ENCODE peak calls at places on chromosomes 1 and 21, in six cellular contexts. W is fibroblast of mammary gland, N is WTC11, X is suprapubic skin, I is fibroblast of the aortic adventitia, U is MCF 10A. E is an unnamed sample.

GRCh38 chr1:220425852-220426251 is 102.1 kb upstream of the MARK1 start:
- DNase-seq in W (no peak), N (no peak), X (no peak), I (no peak), U (no peak), E (no peak)

GRCh38 chr1:175383239-175383638 is 190.7 kb upstream of the KIAA0040 start:
- DNase-seq in W (no peak), N (no peak), X (no peak), I (no peak), U (no peak), E (no peak)

GRCh38 chr1:112956503-112957132 is 622 bp upstream of the SLC16A1 start:
- DNase-seq in W (no peak), N (no peak), X (peak), I (no peak), U (peak), E (no peak)

GRCh38 chr1:210332719-210333398 is 4.2 kb downstream of the HHAT start:
- DNase-seq in W (peak), N (no peak), X (no peak), I (no peak), U (peak), E (no peak)

GRCh38 chr1:18895317-18895716 is 7.0 kb downstream of the ALDH4A1 start:
- DNase-seq in W (no peak), N (no peak), X (no peak), I (no peak), U (no peak), E (no peak)

GRCh38 chr1:34842952-34843371 is 16.6 kb downstream of the SMIM12 start:
- DNase-seq in W (no peak), N (no peak), X (no peak), I (no peak), U (no peak), E (peak)

GRCh38 chr1:191577213-191577612 is 581.0 kb upstream of the RGS18 start:
- DNase-seq in W (no peak), N (no peak), X (no peak), I (no peak), U (no peak), E (no peak)

GRCh38 chr1:207747627-207748492 is 4.0 kb upstream of the CD46 start:
- DNase-seq in W (no peak), N (peak), X (no peak), I (no peak), U (no peak), E (no peak)

GRCh38 chr1:28111157-28111556 is 22.7 kb upstream of the EYA3 start:
- DNase-seq in W (peak), N (no peak), X (no peak), I (no peak), U (no peak), E (no peak)

GRCh38 chr1:12245116-12245515 is 15.3 kb downstream of the VPS13D start:
- DNase-seq in W (peak), N (no peak), X (no peak), I (peak), U (no peak), E (no peak)

GRCh38 chr1:45979778-45980176 is 152.7 kb downstream of the PIK3R3 start:
- DNase-seq in W (no peak), N (no peak), X (no peak), I (no peak), U (peak), E (no peak)

GRCh38 chr1:111535256-111536191 is 32.1 kb upstream of the ADORA3 start:
- DNase-seq in W (no peak), N (no peak), X (no peak), I (peak), U (no peak), E (no peak)

GRCh38 chr1:225747566-225747965 is 30.1 kb upstream of the SRP9 start:
- DNase-seq in W (peak), N (no peak), X (no peak), I (peak), U (peak), E (no peak)

GRCh38 chr1:236147521-236148470 is 5.5 kb downstream of the GPR137B start:
- DNase-seq in W (no peak), N (no peak), X (no peak), I (no peak), U (no peak), E (no peak)

GRCh38 chr1:198623920-198624647 is 14.8 kb upstream of the PTPRC start:
- DNase-seq in W (peak), N (no peak), X (no peak), I (peak), U (peak), E (no peak)

GRCh38 chr1:44775930-44776748 is 799 bp downstream of the RPS8 start:
- DNase-seq in W (no peak), N (no peak), X (peak), I (peak), U (peak), E (no peak)

GRCh38 chr1:58739851-58740466 is 40.1 kb upstream of the MYSM1 start:
- DNase-seq in W (peak), N (no peak), X (no peak), I (peak), U (peak), E (peak)

GRCh38 chr1:61606448-61607312 is 118.3 kb downstream of the TM2D1 start:
- DNase-seq in W (peak), N (no peak), X (peak), I (peak), U (peak), E (no peak)

GRCh38 chr1:1088036-1088800 is 14.1 kb upstream of the RNF223 start:
- DNase-seq in W (no peak), N (no peak), X (no peak), I (no peak), U (no peak), E (no peak)

GRCh38 chr1:75165264-75165663 is 31.1 kb downstream of the LHX8 start:
- DNase-seq in W (no peak), N (no peak), X (no peak), I (no peak), U (no peak), E (no peak)

GRCh38 chr1:175163702-175164101 is 28.9 kb downstream of the KIAA0040 start:
- DNase-seq in W (no peak), N (no peak), X (no peak), I (no peak), U (no peak), E (no peak)

GRCh38 chr1:246742396-246742795 is 18.2 kb downstream of the SCCPDH start:
- DNase-seq in W (no peak), N (no peak), X (no peak), I (no peak), U (no peak), E (no peak)

GRCh38 chr1:28306550-28306949 is 22.3 kb upstream of the MED18 start:
- DNase-seq in W (no peak), N (no peak), X (no peak), I (no peak), U (no peak), E (no peak)

GRCh38 chr1:246784621-246785535 is 60.7 kb downstream of the SCCPDH start:
- DNase-seq in W (peak), N (no peak), X (no peak), I (peak), U (peak), E (no peak)

GRCh38 chr21:33403128-33403785 is at the start of gene IFNGR2:
- DNase-seq in W (no peak), N (peak), X (peak), I (no peak), U (peak), E (peak)

GRCh38 chr1:244450597-244451538 is 841 bp downstream of the ADSS2 start:
- DNase-seq in W (peak), N (peak), X (peak), I (peak), U (peak), E (peak)

GRCh38 chr1:225426395-225427248 is 1.2 kb downstream of the LBR start:
- DNase-seq in W (peak), N (no peak), X (no peak), I (peak), U (peak), E (no peak)

GRCh38 chr1:2633401-2633935 is 652 bp upstream of the MMEL1 start:
- DNase-seq in W (no peak), N (no peak), X (no peak), I (no peak), U (no peak), E (no peak)

GRCh38 chr1:243731301-243731891 is 118.6 kb downstream of the AKT3 start:
- DNase-seq in W (no peak), N (no peak), X (no peak), I (no peak), U (no peak), E (no peak)

GRCh38 chr21:45926281-45926680 is 55.3 kb upstream of the COL6A1 start:
- DNase-seq in W (peak), N (no peak), X (no peak), I (peak), U (no peak), E (no peak)

GRCh38 chr21:42737969-42738590 is 84.7 kb downstream of the PDE9A start:
- DNase-seq in W (peak), N (no peak), X (no peak), I (peak), U (no peak), E (no peak)

GRCh38 chr1:24091971-24092482 is 19.9 kb downstream of the MYOM3 start:
- DNase-seq in W (no peak), N (no peak), X (no peak), I (no peak), U (no peak), E (no peak)

GRCh38 chr1:145962157-145963102 is 1.9 kb downstream of the ANKRD34A start:
- DNase-seq in W (no peak), N (peak), X (no peak), I (no peak), U (peak), E (no peak)

GRCh38 chr1:118987431-118988185 is 535 bp downstream of the TBX15 start:
- DNase-seq in W (no peak), N (peak), X (no peak), I (no peak), U (no peak), E (peak)

GRCh38 chr1:168397806-168398205 is 117.1 kb downstream of the TBX19 start:
- DNase-seq in W (no peak), N (no peak), X (no peak), I (no peak), U (no peak), E (no peak)
- TF ChIP-seq CTCF in W (no peak), N (no peak), X (no peak), I (no peak), U (no peak), E (no peak)

GRCh38 chr1:117794073-117794472 is 135.3 kb downstream of the GDAP2 start:
- DNase-seq in W (peak), N (no peak), X (no peak), I (peak), U (no peak), E (no peak)

GRCh38 chr1:117796226-117796625 is 133.2 kb downstream of the GDAP2 start:
- DNase-seq in W (peak), N (no peak), X (no peak), I (no peak), U (no peak), E (no peak)

GRCh38 chr1:117795792-117796191 is 133.6 kb downstream of the GDAP2 start:
- DNase-seq in W (no peak), N (no peak), X (no peak), I (peak), U (no peak), E (no peak)

GRCh38 chr1:117793396-117793795 is 136.0 kb downstream of the GDAP2 start:
- DNase-seq in W (no peak), N (no peak), X (no peak), I (no peak), U (no peak), E (no peak)

GRCh38 chr1:117795190-117795589 is 134.2 kb downstream of the GDAP2 start:
- DNase-seq in W (peak), N (no peak), X (no peak), I (peak), U (peak), E (no peak)
- TF ChIP-seq CTCF in W (peak), N (no peak), X (no peak), I (peak), U (no peak), E (no peak)

DNA sequence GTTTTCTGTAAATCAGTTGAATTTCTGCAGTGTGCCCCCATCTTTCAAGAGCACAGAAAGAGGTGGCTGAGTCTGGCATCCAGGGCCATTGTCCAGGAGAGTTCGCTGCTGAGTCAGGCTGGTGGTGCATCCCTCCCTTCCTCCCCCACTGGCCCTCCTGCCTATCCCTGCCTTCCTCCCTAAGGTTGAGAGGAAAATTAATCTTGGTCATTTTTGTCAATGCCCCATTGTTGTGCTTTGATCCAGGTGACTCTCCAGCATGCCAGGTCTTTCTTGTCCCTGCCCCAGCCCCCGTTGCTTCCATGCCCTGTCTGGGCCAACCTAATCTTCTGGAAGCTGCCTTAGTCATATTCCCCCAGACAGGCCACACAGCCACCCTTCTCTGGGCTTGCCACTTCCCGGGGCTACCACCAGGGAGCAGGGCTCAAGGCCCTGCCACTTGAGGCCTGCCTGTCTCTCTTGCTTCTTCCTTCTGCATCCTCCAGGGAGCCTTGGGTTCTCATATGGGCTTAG is 26.6 kb downstream of the PROK1 start:
- DNase-seq in W (no peak), N (no peak), X (no peak), I (no peak), U (no peak), E (no peak)
- TF ChIP-seq CTCF in W (no peak), N (peak), X (no peak), I (peak), U (no peak), E (peak)

GRCh38 chr21:36745459-36745858 is 46.5 kb downstream of the SIM2 start:
- DNase-seq in W (no peak), N (no peak), X (no peak), I (no peak), U (no peak), E (no peak)
- TF ChIP-seq CTCF in W (no peak), N (no peak), X (no peak), I (no peak), U (no peak), E (no peak)

GRCh38 chr1:161157867-161158266 is 1.4 kb upstream of the USP21 start:
- DNase-seq in W (no peak), N (no peak), X (no peak), I (no peak), U (no peak), E (no peak)

GRCh38 chr1:161158316-161159016 is 834 bp upstream of the USP21 start:
- DNase-seq in W (no peak), N (no peak), X (no peak), I (no peak), U (no peak), E (no peak)

GRCh38 chr1:161160763-161161162 is 1.5 kb downstream of the USP21 start:
- DNase-seq in W (no peak), N (no peak), X (no peak), I (no peak), U (no peak), E (no peak)

GRCh38 chr1:161159915-161160248 is 582 bp downstream of the USP21 start:
- DNase-seq in W (no peak), N (no peak), X (no peak), I (no peak), U (no peak), E (no peak)

GRCh38 chr1:161159087-161159914 is at the start of gene USP21:
- DNase-seq in W (peak), N (peak), X (peak), I (peak), U (peak), E (peak)
- TF ChIP-seq CTCF in W (peak), N (no peak), X (peak), I (peak), U (peak), E (no peak)

DNA sequence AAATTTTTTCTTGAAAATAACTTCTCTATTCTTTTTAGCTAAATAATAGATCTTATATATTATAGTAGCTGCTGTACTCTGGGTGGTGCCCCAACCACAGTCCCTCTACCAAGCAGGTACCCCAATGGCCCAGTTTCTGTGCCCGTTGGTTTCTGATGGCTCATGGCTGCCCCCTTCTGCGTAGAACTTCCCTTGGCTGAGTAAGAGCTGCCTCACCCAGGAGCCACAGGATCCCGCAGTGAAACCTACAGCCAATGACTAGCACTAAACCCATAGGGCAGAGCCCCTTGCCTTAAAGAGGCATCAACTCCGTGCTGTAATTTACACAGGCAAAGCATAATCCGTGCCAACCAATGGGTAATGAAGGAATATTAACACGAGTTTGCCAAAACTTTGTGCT is 247.5 kb downstream of the USH2A start:
- DNase-seq in W (no peak), N (peak), X (no peak), I (no peak), U (no peak), E (no peak)
- TF ChIP-seq CTCF in W (no peak), N (peak), X (no peak), I (no peak), U (no peak), E (no peak)

GRCh38 chr1:190479537-190479936 is 1.9 kb upstream of the BRINP3 start:
- DNase-seq in W (no peak), N (no peak), X (no peak), I (no peak), U (peak), E (no peak)
- TF ChIP-seq CTCF in W (no peak), N (no peak), X (no peak), I (no peak), U (no peak), E (no peak)